ENCODE peak calls at places on chromosomes 5 and 9, in eight cellular contexts. O is SJCRH30, Z is ovary, Y is uterus, P is tibial artery, R is cardiac muscle cell, N is epithelial cell of prostate, K is AG04450. D is an unnamed sample.

GRCh38 chr5:139474815-139475791 is 4.3 kb downstream of the SMIM33 start:
- DNase-seq in O (no peak), Z (peak), Y (peak), P (no peak), R (peak), N (no peak), K (peak), D (no peak)

GRCh38 chr9:105344283-105344682 is 99.8 kb downstream of the SLC44A1 start:
- DNase-seq in O (no peak), Z (no peak), Y (no peak), P (no peak), R (peak), N (no peak), K (no peak), D (no peak)

GRCh38 chr9:111431684-111432083 is 52.5 kb downstream of the ECPAS start:
- DNase-seq in O (no peak), Z (no peak), Y (no peak), P (no peak), R (peak), N (no peak), K (no peak), D (no peak)

GRCh38 chr5:149338364-149338763 is 6.9 kb upstream of the GRPEL2 start:
- DNase-seq in O (no peak), Z (no peak), Y (no peak), P (no peak), R (no peak), N (no peak), K (no peak), D (no peak)

GRCh38 chr5:155013526-155013925 is at the start of gene KIF4B:
- DNase-seq in O (no peak), Z (no peak), Y (no peak), P (no peak), R (no peak), N (no peak), K (no peak), D (no peak)

GRCh38 chr5:35488786-35489185 is 128.9 kb upstream of the SPEF2 start:
- DNase-seq in O (no peak), Z (no peak), Y (no peak), P (no peak), R (no peak), N (no peak), K (no peak), D (no peak)

GRCh38 chr5:169561883-169562282 is 21.7 kb upstream of the SPDL1 start:
- DNase-seq in O (no peak), Z (no peak), Y (no peak), P (no peak), R (peak), N (no peak), K (no peak), D (no peak)

GRCh38 chr5:179974946-179975712 is 67.4 kb upstream of the TBC1D9B start:
- DNase-seq in O (peak), Z (no peak), Y (no peak), P (no peak), R (peak), N (no peak), K (no peak), D (peak)

GRCh38 chr5:127206320-127207113 is 84.1 kb upstream of the MEGF10 start:
- DNase-seq in O (peak), Z (no peak), Y (no peak), P (no peak), R (peak), N (peak), K (peak), D (peak)

GRCh38 chr9:114413909-114414308 is 26.1 kb upstream of the AKNA start:
- DNase-seq in O (peak), Z (peak), Y (no peak), P (no peak), R (peak), N (no peak), K (no peak), D (no peak)

GRCh38 chr5:122126177-122126701 is 3.1 kb upstream of the ZNF474 start:
- DNase-seq in O (peak), Z (no peak), Y (no peak), P (no peak), R (peak), N (no peak), K (peak), D (peak)

GRCh38 chr9:31188496-31188895 is 1195.9 kb upstream of the ACO1 start:
- DNase-seq in O (no peak), Z (no peak), Y (no peak), P (no peak), R (no peak), N (no peak), K (no peak), D (no peak)

GRCh38 chr5:59358497-59358896 is 535.0 kb downstream of the PDE4D start:
- DNase-seq in O (peak), Z (peak), Y (peak), P (no peak), R (peak), N (no peak), K (no peak), D (no peak)
- H3K27ac ChIP-seq in O (peak), Z (no peak), Y (peak), P (no peak), R (peak), N (no peak), K (no peak), D (no peak)

GRCh38 chr9:128503870-128504269 is 649 bp upstream of the GLE1 start:
- DNase-seq in O (peak), Z (peak), Y (peak), P (peak), R (peak), N (no peak), K (no peak), D (no peak)
- H3K27ac ChIP-seq in O (no peak), Z (no peak), Y (peak), P (peak), R (peak), N (peak), K (peak), D (no peak)

DNA sequence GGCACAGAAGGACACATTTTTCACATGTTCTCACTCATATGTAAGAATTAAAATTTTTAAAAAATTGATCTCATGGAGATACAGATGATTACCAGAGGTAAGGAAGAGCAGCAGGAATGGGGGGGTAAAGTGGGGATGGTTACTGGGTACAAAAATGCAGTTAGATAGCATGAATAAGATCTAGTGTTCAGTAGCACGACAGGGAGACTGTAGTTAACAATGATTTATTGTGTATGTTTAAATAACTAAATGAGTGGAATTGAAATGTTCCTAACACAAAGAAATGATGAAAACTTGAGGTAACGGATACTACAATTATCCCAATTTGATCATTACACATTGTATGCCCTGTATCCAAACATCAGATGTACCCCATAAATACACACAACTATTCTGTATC is 15.2 kb upstream of the TGFBI start:
- DNase-seq in O (no peak), Z (no peak), Y (no peak), P (no peak), R (no peak), N (no peak), K (no peak), D (no peak)
- H3K27ac ChIP-seq in O (no peak), Z (no peak), Y (no peak), P (peak), R (no peak), N (peak), K (peak), D (no peak)

DNA sequence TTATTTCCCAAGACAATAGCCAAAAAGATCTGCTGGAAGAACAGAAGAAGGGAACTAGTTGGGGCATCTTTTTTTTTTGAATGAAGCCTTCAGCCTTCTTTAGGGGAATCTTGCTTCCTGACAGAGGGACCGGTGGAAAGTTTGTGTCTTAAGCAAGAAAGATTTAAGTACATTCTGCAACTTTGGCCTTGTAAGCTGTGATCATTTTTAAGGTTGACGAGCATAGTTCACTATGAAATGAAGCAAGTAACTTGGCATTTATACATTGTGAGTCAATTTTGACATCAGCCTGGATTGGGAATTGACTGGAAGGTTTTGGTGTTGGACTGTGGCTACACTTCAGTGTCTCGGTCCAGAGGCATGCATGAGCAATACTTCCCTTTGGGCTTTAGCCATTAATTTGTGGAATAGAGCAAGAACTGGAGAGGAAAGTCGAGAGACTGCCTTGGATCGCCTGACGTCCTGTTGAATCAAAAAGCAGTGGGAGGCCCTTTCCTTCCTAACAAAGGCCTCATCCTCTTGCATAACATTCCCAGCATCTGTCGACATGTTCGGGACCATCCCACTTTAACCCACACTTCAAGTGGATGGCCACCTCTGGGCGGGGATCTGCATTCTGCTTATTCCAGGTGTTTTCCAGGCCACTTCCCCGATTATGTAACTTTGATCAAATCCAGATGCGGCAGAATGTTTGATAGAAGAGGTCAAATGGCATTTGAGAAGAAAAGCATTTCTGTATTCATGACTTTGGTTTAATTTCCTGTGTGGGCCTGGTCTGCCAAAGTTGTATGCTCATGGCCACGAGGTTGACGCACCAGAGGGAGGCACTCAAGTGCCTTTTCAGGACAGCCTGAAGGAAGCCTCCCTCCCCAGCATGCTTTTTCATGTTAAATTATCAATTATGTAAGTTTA is 12.5 kb downstream of the ABL1 start:
- DNase-seq in O (no peak), Z (peak), Y (peak), P (peak), R (peak), N (peak), K (peak), D (peak)
- H3K27ac ChIP-seq in O (peak), Z (peak), Y (peak), P (peak), R (peak), N (peak), K (peak), D (peak)